ENCODE peak calls at places on chromosomes 11 and 22, in six cellular contexts. P is GM12878, K is upper lobe of left lung, H is HepG2, F is A549, Q is K562. J is an unnamed sample.

GRCh38 chr11:110525883-110526282 is 96.1 kb downstream of the FDX1 start:
- ATAC-seq in F (no peak), Q (no peak), H (no peak), K (peak), P (peak), J (peak)

GRCh38 chr22:45418770-45419138 is 5.3 kb downstream of the RIBC2 start:
- ATAC-seq in F (no peak), P (no peak), Q (no peak), K (no peak), H (no peak), J (no peak)

GRCh38 chr22:46761539-46762237 is 762 bp upstream of the TBC1D22A start:
- ATAC-seq in F (no peak), K (no peak), Q (no peak), H (no peak), P (no peak), J (peak)

GRCh38 chr11:57111646-57112045 is 70.1 kb upstream of the LRRC55 start:
- ATAC-seq in K (no peak), F (no peak), Q (no peak), H (no peak), P (no peak), J (no peak)

GRCh38 chr11:60251485-60252207 is 8.7 kb upstream of the MS4A4E start:
- ATAC-seq in Q (peak), K (peak), F (peak), H (peak), P (peak), J (no peak)

GRCh38 chr11:65787649-65788622 is 1.1 kb downstream of the OVOL1 start:
- ATAC-seq in K (peak), H (no peak), F (peak), P (no peak), Q (no peak), J (no peak)

GRCh38 chr11:79461144-79461543 is 20.3 kb upstream of the TENM4 start:
- ATAC-seq in P (peak), K (peak), F (peak), H (peak), Q (peak), J (peak)

GRCh38 chr11:72423840-72424239 is 10.5 kb downstream of the CLPB start:
- ATAC-seq in Q (no peak), H (no peak), P (no peak), F (no peak), K (no peak), J (no peak)

GRCh38 chr22:48068323-48068722 is 1305.9 kb downstream of the TBC1D22A start:
- ATAC-seq in Q (no peak), P (no peak), H (no peak), K (no peak), F (no peak), J (no peak)

GRCh38 chr11:110710520-110711381 is 1.5 kb downstream of the ARHGAP20 start:
- ATAC-seq in H (no peak), Q (no peak), F (no peak), P (no peak), K (peak), J (no peak)

GRCh38 chr11:117002639-117003305 is 95.5 kb downstream of the SIK3 start:
- ATAC-seq in P (peak), Q (peak), F (no peak), K (no peak), H (no peak), J (no peak)

GRCh38 chr11:108561535-108561991 is 32.0 kb downstream of the EXPH5 start:
- ATAC-seq in F (no peak), H (no peak), K (no peak), Q (no peak), P (no peak), J (no peak)

GRCh38 chr11:1929621-1930447 is 10.3 kb downstream of the TNNT3 start:
- ATAC-seq in Q (no peak), F (no peak), P (no peak), H (no peak), K (no peak), J (no peak)

GRCh38 chr11:10568486-10568941 is at the start of gene LYVE1:
- ATAC-seq in K (peak), Q (no peak), H (peak), F (no peak), P (no peak), J (peak)

GRCh38 chr11:130846606-130847005 is 69.7 kb downstream of the SNX19 start:
- ATAC-seq in K (no peak), Q (no peak), F (no peak), H (no peak), P (no peak), J (no peak)

GRCh38 chr11:67272327-67273259 is 6.3 kb downstream of the GRK2 start:
- ATAC-seq in P (peak), H (no peak), K (peak), F (no peak), Q (no peak), J (no peak)

GRCh38 chr11:86983071-86983488 is 27.9 kb upstream of the FZD4 start:
- ATAC-seq in H (peak), K (peak), P (no peak), Q (no peak), F (no peak), J (peak)

GRCh38 chr11:47590026-47590861 is 3.8 kb downstream of the FAM180B start:
- ATAC-seq in F (no peak), H (no peak), K (no peak), P (no peak), Q (no peak), J (no peak)

GRCh38 chr22:43957871-43958270 is 2.6 kb downstream of the SAMM50 start:
- ATAC-seq in H (no peak), Q (no peak), K (no peak), F (no peak), P (no peak), J (no peak)

GRCh38 chr11:75201771-75202170 is 38.8 kb upstream of the TPBGL start:
- ATAC-seq in F (no peak), P (no peak), Q (no peak), H (no peak), K (no peak), J (no peak)

GRCh38 chr11:75204012-75204674 is 36.4 kb upstream of the TPBGL start:
- ATAC-seq in H (peak), Q (no peak), K (no peak), F (peak), P (no peak), J (no peak)

GRCh38 chr11:75202195-75202594 is 38.4 kb upstream of the TPBGL start:
- ATAC-seq in F (no peak), K (no peak), P (no peak), H (no peak), Q (no peak), J (no peak)

GRCh38 chr11:75203641-75204011 is 36.9 kb upstream of the TPBGL start:
- ATAC-seq in H (peak), P (no peak), K (no peak), Q (no peak), F (no peak), J (no peak)

GRCh38 chr11:75203138-75203537 is 37.4 kb upstream of the TPBGL start:
- ATAC-seq in P (no peak), K (no peak), F (no peak), H (no peak), Q (no peak), J (no peak)
- TF ChIP-seq EP300 in P (no peak), K (no peak), F (no peak), H (no peak), Q (no peak), J (no peak)

GRCh38 chr11:76616676-76617552 is 53.6 kb downstream of the LRRC32 start:
- ATAC-seq in Q (no peak), F (no peak), K (no peak), H (no peak), P (no peak), J (no peak)

GRCh38 chr11:76614471-76615183 is 55.9 kb downstream of the LRRC32 start:
- ATAC-seq in Q (no peak), F (peak), K (peak), P (peak), H (no peak), J (peak)

GRCh38 chr11:76615950-76616349 is 54.6 kb downstream of the LRRC32 start:
- ATAC-seq in Q (no peak), H (no peak), F (no peak), K (no peak), P (no peak), J (peak)

GRCh38 chr11:76620471-76620870 is 50.1 kb downstream of the LRRC32 start:
- ATAC-seq in K (no peak), F (no peak), Q (no peak), H (no peak), P (no peak), J (no peak)

GRCh38 chr11:76617553-76618265 is 52.8 kb downstream of the LRRC32 start:
- ATAC-seq in H (no peak), K (peak), P (no peak), F (no peak), Q (no peak), J (no peak)
- TF ChIP-seq CTCF in H (no peak), K (no peak), P (no peak), F (no peak), Q (no peak), J (no peak)

DNA sequence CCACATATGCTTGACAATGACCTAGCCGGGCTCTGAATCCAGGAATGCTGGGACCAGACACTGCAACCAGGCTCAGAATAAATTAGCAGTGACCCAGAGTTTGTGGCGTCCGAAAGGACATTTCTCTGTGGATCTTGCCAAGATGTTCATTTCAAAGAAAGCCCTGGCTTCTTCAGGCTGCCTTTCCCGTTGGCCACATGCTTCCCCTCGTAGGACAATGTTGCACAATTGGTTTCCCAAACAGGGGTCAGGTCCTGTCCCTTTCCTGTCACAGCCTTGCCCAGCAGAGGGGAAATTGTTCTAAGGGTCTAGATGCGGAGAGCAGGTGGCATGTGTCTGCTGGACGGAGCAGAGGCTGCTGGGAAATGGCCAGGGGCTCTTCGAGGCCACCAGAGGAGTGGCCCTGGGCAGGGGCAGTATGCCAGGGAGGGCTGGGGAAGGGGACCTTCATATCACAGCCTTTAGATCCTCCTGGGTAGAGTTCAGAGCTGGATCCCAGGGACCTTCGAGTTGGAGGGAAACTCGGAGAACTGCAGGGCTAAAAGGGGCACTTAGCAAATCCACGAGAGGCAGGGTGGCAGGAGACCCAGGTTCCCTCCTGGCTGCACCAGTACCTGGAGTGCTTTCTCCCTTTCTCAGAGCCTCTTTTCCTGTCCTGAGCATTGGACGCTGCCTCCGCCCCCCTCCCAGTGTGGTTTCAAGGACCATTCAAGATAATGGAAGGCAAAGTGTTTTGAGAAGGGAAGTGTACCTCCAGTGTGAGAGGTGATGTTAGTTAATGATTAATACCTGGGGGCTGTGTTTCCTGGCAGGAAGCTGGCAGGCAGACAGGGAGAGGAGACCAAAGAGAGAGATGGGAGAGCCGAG is 42.3 kb downstream of the C11orf96 start:
- ATAC-seq in H (peak), Q (peak), F (peak), K (no peak), P (no peak), J (no peak)
- TF ChIP-seq EP300 in H (no peak), Q (no peak), F (no peak), K (peak), P (no peak), J (no peak)

GRCh38 chr11:121153472-121153871 is 52.4 kb downstream of the TECTA start:
- ATAC-seq in P (no peak), Q (no peak), H (no peak), K (no peak), F (no peak), J (no peak)
- TF ChIP-seq CTCF in P (no peak), Q (no peak), H (no peak), K (no peak), F (no peak), J (no peak)

GRCh38 chr11:62413060-62413696 is 5.7 kb upstream of the SCGB1A1 start:
- ATAC-seq in K (peak), F (no peak), P (no peak), H (no peak), Q (no peak), J (no peak)
- TF ChIP-seq EP300 in K (no peak), F (no peak), P (no peak), H (no peak), Q (no peak), J (no peak)